ENCODE peak calls at places on chromosomes 11 and 22, in eight cellular contexts. O is retinal pigment epithelial cell; J is activated T-helper 1 cell treated with Interleukin-2 at 50 U/mL for 16 hours; Q is lung; H is IMR-90; L is fibroblast of the aortic adventitia; V is NCI-H1092; F is stimulated activated CD4-positive, alpha-beta T cell treated with anti-CD3 and anti-CD28 coated beads, TNF-alpha, amount 100 ng/mL, for 1 hour. N is an unnamed sample.

GRCh38 chr11:69171476-69171875 is 15.7 kb downstream of the SMIM38 start:
- DNase-seq in O (no peak), J (no peak), Q (no peak), H (no peak), L (no peak), V (no peak), F (no peak), N (no peak)

GRCh38 chr11:1640076-1640946 is 10.7 kb downstream of the KRTAP5-5 start:
- DNase-seq in O (no peak), J (no peak), Q (no peak), H (no peak), L (peak), V (peak), F (no peak), N (no peak)

GRCh38 chr11:17923213-17923612 is 89.6 kb downstream of the SERGEF start:
- DNase-seq in O (peak), J (no peak), Q (no peak), H (no peak), L (peak), V (no peak), F (no peak), N (no peak)

GRCh38 chr22:38257170-38257569 is 15.6 kb downstream of the TMEM184B start:
- DNase-seq in O (no peak), J (no peak), Q (no peak), H (peak), L (peak), V (no peak), F (no peak), N (peak)

GRCh38 chr11:118117790-118118601 is 31.2 kb upstream of the SMIM35 start:
- DNase-seq in O (no peak), J (no peak), Q (no peak), H (no peak), L (no peak), V (no peak), F (no peak), N (no peak)

GRCh38 chr11:96317576-96317975 is 25.4 kb downstream of the MAML2 start:
- DNase-seq in O (no peak), J (no peak), Q (no peak), H (no peak), L (no peak), V (no peak), F (no peak), N (no peak)

GRCh38 chr11:93481279-93481678 is 61.9 kb downstream of the SMCO4 start:
- DNase-seq in O (no peak), J (no peak), Q (no peak), H (no peak), L (no peak), V (no peak), F (no peak), N (no peak)

GRCh38 chr22:41092023-41092817 is at the start of gene EP300:
- DNase-seq in O (no peak), J (peak), Q (peak), H (peak), L (peak), V (peak), F (peak), N (peak)

GRCh38 chr11:44530413-44531115 is 34.9 kb upstream of the CD82 start:
- DNase-seq in O (no peak), J (no peak), Q (no peak), H (peak), L (peak), V (no peak), F (no peak), N (no peak)

GRCh38 chr11:58580311-58580710 is 1.4 kb downstream of the ZFP91 start:
- DNase-seq in O (no peak), J (no peak), Q (no peak), H (no peak), L (no peak), V (no peak), F (no peak), N (no peak)

GRCh38 chr11:16226245-16226644 is 130.1 kb downstream of the SOX6 start:
- DNase-seq in O (no peak), J (no peak), Q (no peak), H (peak), L (no peak), V (no peak), F (no peak), N (no peak)

GRCh38 chr11:119363874-119364590 is 17.5 kb downstream of the USP2 start:
- DNase-seq in O (no peak), J (peak), Q (no peak), H (no peak), L (no peak), V (peak), F (no peak), N (peak)

GRCh38 chr11:58193403-58193802 is 4.5 kb downstream of the OR9Q2 start:
- DNase-seq in O (no peak), J (no peak), Q (no peak), H (no peak), L (no peak), V (no peak), F (no peak), N (no peak)

GRCh38 chr22:45962756-45963155 is 14.2 kb downstream of the WNT7B start:
- DNase-seq in O (no peak), J (no peak), Q (no peak), H (no peak), L (no peak), V (no peak), F (no peak), N (no peak)

GRCh38 chr22:46900549-46900948 is 138.1 kb downstream of the TBC1D22A start:
- DNase-seq in O (no peak), J (no peak), Q (no peak), H (no peak), L (no peak), V (no peak), F (no peak), N (no peak)

GRCh38 chr11:69699213-69699612 is 4.6 kb downstream of the FGF19 start:
- DNase-seq in O (no peak), J (no peak), Q (no peak), H (no peak), L (no peak), V (peak), F (no peak), N (peak)

GRCh38 chr11:71434576-71435130 is 13.5 kb downstream of the DHCR7 start:
- DNase-seq in O (no peak), J (no peak), Q (no peak), H (no peak), L (no peak), V (no peak), F (no peak), N (no peak)

GRCh38 chr11:9249252-9249651 is 15.9 kb downstream of the DENND5A start:
- DNase-seq in O (no peak), J (no peak), Q (no peak), H (no peak), L (no peak), V (no peak), F (no peak), N (no peak)

GRCh38 chr11:69398529-69399492 is 82.7 kb upstream of the LINC01488 start:
- DNase-seq in O (peak), J (no peak), Q (no peak), H (peak), L (no peak), V (no peak), F (no peak), N (peak)

GRCh38 chr11:84812351-84813083 is 814.6 kb downstream of the DLG2 start:
- DNase-seq in O (peak), J (no peak), Q (no peak), H (no peak), L (no peak), V (no peak), F (no peak), N (no peak)